ENCODE peak calls at places on chromosomes 11 and 22, in four cellular contexts. M is pancreas, N is psoas muscle, R is dorsolateral prefrontal cortex. U is an unnamed sample.

GRCh38 chr11:119615003-119615878 is 113.8 kb downstream of the NECTIN1 start:
- DNase-seq in R (peak), N (no peak), M (no peak), U (peak)

GRCh38 chr11:59463176-59463575 is 6.4 kb downstream of the OR4D6 start:
- DNase-seq in N (no peak), M (no peak), R (no peak), U (no peak)

GRCh38 chr22:41699264-41700104 is at the start of gene MEI1:
- DNase-seq in M (peak), N (peak), R (peak), U (no peak)

GRCh38 chr11:30487200-30487898 is 98.8 kb downstream of the MPPED2 start:
- DNase-seq in M (no peak), N (peak), R (no peak), U (peak)

GRCh38 chr11:121137005-121137404 is 36.0 kb downstream of the TECTA start:
- DNase-seq in N (no peak), R (no peak), M (no peak), U (no peak)

GRCh38 chr11:85718991-85719807 is 33.2 kb upstream of the CCDC89 start:
- DNase-seq in R (peak), M (peak), N (peak), U (peak)

GRCh38 chr11:110564676-110565343 is 135.1 kb downstream of the FDX1 start:
- DNase-seq in R (no peak), N (no peak), M (no peak), U (no peak)

GRCh38 chr11:14336507-14337503 is 22.2 kb downstream of the RRAS2 start:
- DNase-seq in N (no peak), R (no peak), M (no peak), U (peak)

GRCh38 chr11:130051077-130051476 is 18.6 kb upstream of the APLP2 start:
- DNase-seq in M (no peak), R (no peak), N (no peak), U (no peak)

GRCh38 chr11:132456735-132457328 is 1075.5 kb downstream of the OPCML start:
- DNase-seq in M (no peak), R (no peak), N (no peak), U (no peak)

GRCh38 chr22:44462246-44463015 is 35.6 kb downstream of the RTL6 start:
- DNase-seq in R (no peak), N (no peak), M (no peak), U (no peak)

GRCh38 chr11:108654994-108655631 is 9.8 kb upstream of the DDX10 start:
- DNase-seq in N (no peak), R (no peak), M (peak), U (no peak)

GRCh38 chr11:100515087-100515486 is 172.0 kb upstream of the ARHGAP42 start:
- DNase-seq in M (no peak), R (no peak), N (no peak), U (peak)

GRCh38 chr11:21675049-21675616 is 517.8 kb upstream of the ANO5 start:
- DNase-seq in M (no peak), R (no peak), N (no peak), U (no peak)

DNA sequence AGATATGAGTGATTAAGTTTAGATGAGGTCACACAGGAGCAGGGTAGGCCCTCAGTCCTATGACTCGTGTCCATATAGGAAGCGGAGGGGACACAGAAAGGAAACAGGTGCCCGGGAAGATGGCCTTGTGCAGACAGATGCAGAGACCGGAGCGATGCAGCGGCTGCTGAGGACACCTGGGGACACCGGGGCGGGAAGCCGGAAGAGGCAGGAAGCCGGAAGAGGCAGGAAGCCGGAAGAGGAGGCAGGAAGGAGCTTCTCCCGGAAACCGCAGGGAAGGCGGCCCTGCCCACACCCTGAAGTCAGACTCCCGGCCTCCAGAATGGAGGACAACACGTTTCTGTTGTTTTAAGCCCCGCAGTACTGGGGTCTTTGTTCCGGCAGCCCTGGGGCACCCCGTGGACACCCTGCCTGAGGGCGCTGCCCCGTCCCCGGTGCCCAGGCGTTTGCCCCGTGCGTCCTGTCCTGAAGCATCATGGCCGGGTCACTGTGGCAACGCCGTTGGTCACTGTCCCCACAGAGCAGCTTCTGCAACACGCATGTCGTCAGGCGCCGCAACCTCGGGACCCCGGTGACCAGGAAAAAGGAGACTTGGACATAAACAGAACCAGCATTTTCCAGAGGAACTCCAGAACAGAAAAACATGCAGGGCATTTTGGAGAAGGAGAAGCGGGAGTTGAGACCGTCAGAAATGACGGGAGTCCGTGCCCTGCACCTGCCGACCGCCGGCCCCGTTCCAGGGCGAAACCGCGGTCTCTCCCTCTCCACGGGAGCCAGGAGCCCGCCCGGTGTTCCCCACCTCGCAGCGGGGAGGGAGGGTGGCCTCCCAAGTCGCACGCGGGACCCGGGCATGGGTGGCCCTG is 103.4 kb downstream of the BRD1 start:
- DNase-seq in N (no peak), M (no peak), R (no peak), U (no peak)
- H3K4me3 ChIP-seq in N (peak), M (no peak), R (peak), U (no peak)

DNA sequence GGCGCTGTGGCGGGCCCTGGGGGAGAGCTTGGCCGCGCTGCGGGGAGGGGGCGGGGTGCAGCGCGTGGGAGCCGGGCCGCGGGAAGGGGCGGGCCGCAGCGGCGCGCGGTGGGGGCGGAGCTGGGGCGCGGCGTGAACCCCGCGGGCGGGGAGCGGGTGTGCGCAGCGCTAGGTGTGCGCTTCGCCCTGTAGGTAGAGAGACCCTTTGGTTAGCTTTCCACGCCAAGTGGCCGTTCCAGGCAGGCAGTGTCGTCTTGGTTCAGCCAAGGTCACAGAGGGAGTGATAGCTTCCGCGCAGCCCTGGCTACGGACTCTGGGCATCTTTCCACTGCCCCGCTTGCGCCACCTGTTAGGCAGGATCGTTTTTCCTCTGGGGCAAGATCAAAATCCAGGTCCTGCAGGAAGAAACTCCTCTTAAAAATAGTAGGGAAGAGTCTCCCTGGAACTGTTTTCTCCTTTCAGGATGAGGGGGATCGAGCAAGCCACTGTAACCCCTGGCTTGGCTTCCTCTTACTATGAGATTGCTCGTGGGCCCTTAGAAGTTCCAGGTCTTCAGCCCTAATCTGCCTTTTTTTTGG is 434 bp downstream of the BANF1 start:
- DNase-seq in N (peak), R (peak), M (peak), U (no peak)
- TF ChIP-seq CTCF in N (no peak), R (no peak), M (no peak), U (peak)

DNA sequence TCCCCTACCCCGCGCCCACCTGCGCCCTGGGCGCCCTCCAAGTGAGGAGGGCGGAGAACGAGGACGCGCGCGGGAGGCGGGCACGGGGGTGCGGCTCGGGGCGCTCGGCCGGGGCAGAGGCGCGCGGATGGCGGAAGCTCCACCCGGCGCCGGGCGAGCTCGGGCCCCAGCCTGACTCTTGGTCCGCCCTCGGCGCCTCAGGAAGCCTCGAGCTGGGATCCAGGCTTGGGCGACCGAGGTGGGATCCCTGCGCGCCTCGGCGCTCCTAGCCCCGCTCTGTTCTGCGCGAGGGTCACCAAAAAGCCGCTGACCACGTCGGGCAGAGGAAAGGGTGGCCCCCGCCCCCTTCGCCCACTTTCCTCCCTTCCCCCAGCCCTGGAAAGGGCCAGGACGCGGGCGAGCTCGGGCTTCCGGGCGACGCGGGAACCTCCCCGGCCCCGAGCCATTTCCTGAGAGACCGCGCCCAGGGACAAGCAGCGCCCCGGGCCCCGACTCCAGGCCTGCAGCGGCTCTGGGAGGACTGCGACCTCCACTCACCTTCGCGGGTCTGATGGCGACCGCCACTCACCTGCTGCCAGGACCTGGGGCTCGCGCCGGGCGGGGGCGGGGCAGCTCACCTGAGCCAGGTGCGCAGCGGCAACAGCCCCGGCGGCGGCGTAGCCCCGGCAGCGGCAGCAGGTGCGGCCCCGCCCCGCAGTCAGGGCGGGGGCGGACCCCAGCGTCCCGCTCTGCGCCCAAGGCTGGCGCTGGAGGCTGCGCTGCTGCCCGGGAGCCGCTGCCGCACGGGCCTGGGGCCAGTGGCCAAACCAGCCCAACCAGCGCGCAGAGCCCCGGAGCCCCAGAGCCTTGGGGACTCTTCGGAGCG is 2.2 kb upstream of the SIGIRR start:
- DNase-seq in R (no peak), M (peak), N (peak), U (no peak)
- H3K4me3 ChIP-seq in R (peak), M (peak), N (peak), U (peak)

GRCh38 chr22:29994941-29995340 is 85.3 kb upstream of the HORMAD2 start:
- DNase-seq in R (no peak), M (no peak), N (no peak), U (no peak)

GRCh38 chr22:29997516-29997915 is 82.7 kb upstream of the HORMAD2 start:
- DNase-seq in R (no peak), N (no peak), M (no peak), U (no peak)

GRCh38 chr22:29998627-29999026 is 81.6 kb upstream of the HORMAD2 start:
- DNase-seq in M (no peak), R (no peak), N (no peak), U (no peak)

GRCh38 chr22:29992341-29993275 is 87.7 kb upstream of the HORMAD2 start:
- DNase-seq in M (no peak), N (no peak), R (no peak), U (no peak)

DNA sequence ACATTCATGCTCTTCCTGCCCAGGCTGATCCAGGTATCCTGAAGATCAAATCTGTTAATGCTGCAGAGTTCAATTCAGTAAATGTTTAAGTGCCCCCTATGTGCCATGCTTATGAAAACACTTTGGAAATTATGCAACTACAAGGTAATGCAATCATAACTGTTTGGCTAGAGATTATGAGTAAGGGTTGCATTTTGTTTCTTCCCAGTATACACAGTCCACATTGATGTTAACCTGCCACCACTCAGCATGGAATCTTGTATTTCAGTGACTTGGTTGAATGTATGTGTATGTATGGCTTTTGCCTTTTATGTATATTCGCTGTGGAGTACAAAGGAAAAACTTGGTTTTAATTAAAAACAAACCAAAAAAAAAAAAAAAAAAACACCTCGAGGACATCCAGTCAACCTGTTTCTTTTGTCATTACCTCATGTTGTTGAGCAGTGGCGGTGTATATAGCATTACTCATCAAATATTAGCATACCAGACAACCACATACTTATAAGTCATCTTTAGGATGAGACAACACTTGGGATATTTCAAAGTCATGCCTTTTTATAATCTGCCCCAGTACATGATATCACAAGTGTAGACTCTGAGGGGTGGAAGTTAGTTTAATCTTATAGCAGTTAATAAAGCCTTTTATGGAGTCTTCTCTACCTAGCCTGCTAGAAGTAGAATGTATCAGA is 86.1 kb upstream of the HORMAD2 start:
- DNase-seq in M (no peak), R (no peak), N (no peak), U (peak)
- TF ChIP-seq CTCF in M (no peak), R (no peak), N (no peak), U (peak)

GRCh38 chr11:46210856-46211255 is 66.6 kb upstream of the CREB3L1 start:
- DNase-seq in R (no peak), N (no peak), M (no peak), U (no peak)

GRCh38 chr11:46212720-46213119 is 64.7 kb upstream of the CREB3L1 start:
- DNase-seq in M (no peak), R (no peak), N (no peak), U (no peak)

GRCh38 chr11:46208803-46209202 is 68.7 kb upstream of the CREB3L1 start:
- DNase-seq in N (no peak), R (no peak), M (no peak), U (no peak)

GRCh38 chr11:46207270-46207669 is 70.2 kb upstream of the CREB3L1 start:
- DNase-seq in M (no peak), N (no peak), R (no peak), U (no peak)

GRCh38 chr11:46210133-46210636 is 67.3 kb upstream of the CREB3L1 start:
- DNase-seq in R (no peak), N (no peak), M (no peak), U (peak)
- H3K4me3 ChIP-seq in R (no peak), N (no peak), M (no peak), U (no peak)

DNA sequence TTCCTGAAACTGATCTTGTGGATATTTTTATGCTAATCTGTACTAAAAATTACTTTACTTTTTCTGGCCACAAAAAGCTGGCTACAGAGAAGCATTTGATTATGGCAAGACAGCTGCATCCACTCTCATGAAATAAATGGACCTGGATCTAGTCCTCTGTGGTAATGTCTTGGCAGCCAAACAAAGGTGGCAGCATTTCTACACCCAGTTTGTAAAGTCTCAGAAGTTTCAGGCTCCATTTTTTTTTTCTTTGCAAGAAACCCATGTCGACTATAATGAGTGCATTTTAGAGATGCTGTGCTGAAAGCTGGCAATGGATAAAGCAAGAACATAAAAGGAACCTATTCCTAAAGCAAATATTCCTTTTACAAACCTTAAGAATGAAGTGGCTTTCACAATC is 33.5 kb downstream of the THAP12 start:
- DNase-seq in N (no peak), R (no peak), M (peak), U (no peak)
- TF ChIP-seq CTCF in N (no peak), R (no peak), M (no peak), U (no peak)

GRCh38 chr22:46006379-46007002 is 29.5 kb upstream of the WNT7B start:
- DNase-seq in R (peak), M (peak), N (peak), U (peak)
- H3K4me3 ChIP-seq in R (no peak), M (no peak), N (peak), U (no peak)

DNA sequence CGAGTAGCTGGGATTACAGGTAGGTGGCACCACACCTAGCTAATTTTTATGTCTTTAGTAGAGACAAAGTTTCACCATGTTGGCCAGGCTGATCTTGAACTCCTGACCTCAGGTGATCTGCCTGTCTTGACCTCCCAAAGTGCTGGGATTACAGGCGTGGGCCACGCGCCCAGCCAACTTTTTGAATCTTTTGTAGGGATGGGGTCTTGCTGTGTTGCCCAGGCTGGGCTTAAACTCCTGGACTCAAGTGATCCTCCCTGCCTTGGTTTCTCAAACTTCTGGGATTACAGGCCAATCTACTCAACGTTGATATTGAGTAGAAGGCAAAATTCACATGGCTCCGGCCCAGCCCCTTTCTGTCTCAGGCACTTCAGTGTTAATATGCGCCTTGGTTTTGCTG is 93.9 kb downstream of the MED15 start:
- DNase-seq in N (no peak), M (no peak), R (no peak), U (no peak)
- TF ChIP-seq CTCF in N (no peak), M (no peak), R (no peak), U (no peak)

U was measured in kidney epithelial cell.